ENCODE peak calls at places on chromosomes 16 and 17, in nine cellular contexts. M is breast epithelium; X is prostate gland; Z is tibial artery; H is transverse colon; N is CD8-positive, alpha-beta memory T cell; P is dorsolateral prefrontal cortex; V is OCI-LY7; L is cardiac muscle cell. O is an unnamed sample.

GRCh38 chr16:87963400-87963799 is 12.2 kb downstream of the BANP start:
- DNase-seq in P (no peak), Z (no peak), V (no peak), X (no peak), H (no peak), M (no peak), N (peak), L (no peak), O (no peak)

GRCh38 chr16:49726155-49726554 is 129.8 kb downstream of the ZNF423 start:
- DNase-seq in L (no peak), H (no peak), P (no peak), M (no peak), V (no peak), Z (no peak), N (no peak), X (no peak), O (no peak)

GRCh38 chr17:1931759-1932579 is 93.2 kb downstream of the RTN4RL1 start:
- DNase-seq in Z (no peak), V (no peak), P (no peak), M (no peak), N (no peak), L (peak), H (peak), X (peak), O (peak)

GRCh38 chr16:8611886-8612595 is 9.5 kb upstream of the METTL22 start:
- DNase-seq in X (no peak), P (no peak), H (no peak), V (no peak), N (no peak), M (no peak), Z (no peak), L (no peak), O (no peak)

GRCh38 chr16:72475688-72476087 is 303.7 kb upstream of the PMFBP1 start:
- DNase-seq in P (no peak), H (no peak), X (no peak), L (peak), N (no peak), V (no peak), M (no peak), Z (no peak), O (no peak)

GRCh38 chr17:48723555-48724239 is 712 bp downstream of the PRAC2 start:
- DNase-seq in P (no peak), L (peak), H (peak), N (no peak), Z (no peak), X (peak), M (no peak), V (no peak), O (no peak)

GRCh38 chr17:64679710-64680216 is 17.7 kb upstream of the SMURF2 start:
- DNase-seq in N (no peak), L (no peak), V (no peak), Z (peak), H (no peak), X (no peak), M (no peak), P (no peak), O (no peak)

GRCh38 chr17:55561973-55562495 is 50.8 kb upstream of the SMIM36 start:
- DNase-seq in N (no peak), X (no peak), Z (no peak), P (no peak), L (no peak), H (no peak), M (no peak), V (no peak), O (no peak)

GRCh38 chr17:72887917-72888316 is 204.6 kb downstream of the SLC39A11 start:
- DNase-seq in V (no peak), H (no peak), L (no peak), X (no peak), N (no peak), P (no peak), M (no peak), Z (no peak), O (no peak)

GRCh38 chr16:57653936-57654335 is 14.2 kb upstream of the ADGRG3 start:
- DNase-seq in N (no peak), Z (no peak), M (no peak), H (no peak), P (no peak), V (no peak), X (no peak), L (no peak), O (no peak)

GRCh38 chr17:36722121-36722902 is 120.9 kb downstream of the MRM1 start:
- DNase-seq in N (peak), X (peak), Z (no peak), L (peak), H (peak), P (peak), V (no peak), M (no peak), O (peak)

GRCh38 chr17:8872036-8872704 is 4.7 kb upstream of the PIK3R6 start:
- DNase-seq in N (no peak), V (no peak), H (no peak), P (no peak), Z (no peak), X (no peak), M (no peak), L (no peak), O (no peak)

GRCh38 chr17:13437966-13438779 is 163.6 kb downstream of the HS3ST3A1 start:
- DNase-seq in Z (no peak), N (no peak), M (no peak), L (no peak), H (peak), X (no peak), V (no peak), P (no peak), O (no peak)

GRCh38 chr17:20157078-20157360 is 147.9 kb downstream of the SPECC1 start:
- DNase-seq in H (peak), V (no peak), M (no peak), P (no peak), X (no peak), N (no peak), L (no peak), Z (no peak), O (no peak)

GRCh38 chr16:30746638-30747160 is 1.5 kb upstream of the PHKG2 start:
- DNase-seq in X (no peak), M (no peak), Z (no peak), L (no peak), H (no peak), P (no peak), N (no peak), V (no peak), O (no peak)

GRCh38 chr17:65444049-65444448 is 117.4 kb downstream of the AXIN2 start:
- DNase-seq in L (no peak), M (no peak), H (no peak), V (no peak), N (no peak), X (no peak), P (no peak), Z (no peak), O (no peak)

GRCh38 chr16:68070249-68070725 is 14.9 kb upstream of the NFATC3 start:
- DNase-seq in V (peak), X (no peak), L (no peak), H (no peak), P (no peak), M (no peak), Z (no peak), N (no peak), O (no peak)

GRCh38 chr17:7383742-7384488 is 3.0 kb downstream of the TNK1 start:
- DNase-seq in L (peak), V (peak), H (peak), N (peak), Z (no peak), P (peak), X (no peak), M (no peak), O (no peak)

GRCh38 chr16:88487124-88487432 is 34.0 kb downstream of the ZFPM1 start:
- DNase-seq in X (no peak), N (no peak), L (no peak), P (no peak), H (no peak), Z (no peak), M (no peak), V (no peak), O (no peak)

GRCh38 chr17:21689604-21690003 is 2.7 kb upstream of the KCNJ18 start:
- DNase-seq in Z (peak), L (no peak), P (peak), H (no peak), M (no peak), N (no peak), V (no peak), X (no peak), O (no peak)

GRCh38 chr16:8080817-8081216 is 509.5 kb downstream of the TMEM114 start:
- DNase-seq in V (no peak), H (no peak), Z (no peak), L (no peak), N (no peak), P (no peak), M (no peak), X (no peak), O (no peak)

GRCh38 chr16:65229191-65229662 is 107.4 kb upstream of the CDH11 start:
- DNase-seq in Z (no peak), X (no peak), L (no peak), V (no peak), N (no peak), H (no peak), M (no peak), P (no peak), O (no peak)

GRCh38 chr16:50272111-50272571 is 5.8 kb downstream of the ADCY7 start:
- DNase-seq in H (no peak), L (no peak), P (no peak), M (no peak), X (no peak), N (no peak), V (no peak), Z (no peak), O (no peak)

GRCh38 chr16:85347213-85347591 is 234.9 kb upstream of the CIBAR2 start:
- DNase-seq in L (peak), H (no peak), M (no peak), N (no peak), Z (no peak), X (peak), V (no peak), P (no peak), O (no peak)

GRCh38 chr17:45127583-45128300 is 4.6 kb downstream of the PLCD3 start:
- DNase-seq in P (no peak), L (peak), H (peak), V (no peak), N (no peak), M (peak), X (peak), Z (peak), O (peak)

GRCh38 chr16:51243836-51244483 is 92.9 kb upstream of the SALL1 start:
- DNase-seq in X (no peak), M (no peak), P (no peak), N (no peak), L (peak), Z (no peak), V (no peak), H (peak), O (peak)

GRCh38 chr16:88442811-88443576 is 10.1 kb upstream of the ZFPM1 start:
- DNase-seq in H (peak), Z (no peak), P (peak), M (peak), X (peak), V (peak), N (peak), L (peak), O (peak)

GRCh38 chr17:46916211-46916610 is 6.7 kb upstream of the GOSR2 start:
- DNase-seq in V (no peak), L (no peak), N (no peak), Z (no peak), X (no peak), H (no peak), P (no peak), M (no peak), O (no peak)

GRCh38 chr16:8816967-8817662 is 19.5 kb downstream of the PMM2 start:
- DNase-seq in X (no peak), V (no peak), N (no peak), H (no peak), P (no peak), Z (no peak), L (no peak), M (no peak), O (no peak)

GRCh38 chr16:85174871-85175723 is 62.8 kb upstream of the CIBAR2 start:
- DNase-seq in L (no peak), V (no peak), X (no peak), H (no peak), N (no peak), Z (no peak), M (no peak), P (no peak), O (no peak)

DNA sequence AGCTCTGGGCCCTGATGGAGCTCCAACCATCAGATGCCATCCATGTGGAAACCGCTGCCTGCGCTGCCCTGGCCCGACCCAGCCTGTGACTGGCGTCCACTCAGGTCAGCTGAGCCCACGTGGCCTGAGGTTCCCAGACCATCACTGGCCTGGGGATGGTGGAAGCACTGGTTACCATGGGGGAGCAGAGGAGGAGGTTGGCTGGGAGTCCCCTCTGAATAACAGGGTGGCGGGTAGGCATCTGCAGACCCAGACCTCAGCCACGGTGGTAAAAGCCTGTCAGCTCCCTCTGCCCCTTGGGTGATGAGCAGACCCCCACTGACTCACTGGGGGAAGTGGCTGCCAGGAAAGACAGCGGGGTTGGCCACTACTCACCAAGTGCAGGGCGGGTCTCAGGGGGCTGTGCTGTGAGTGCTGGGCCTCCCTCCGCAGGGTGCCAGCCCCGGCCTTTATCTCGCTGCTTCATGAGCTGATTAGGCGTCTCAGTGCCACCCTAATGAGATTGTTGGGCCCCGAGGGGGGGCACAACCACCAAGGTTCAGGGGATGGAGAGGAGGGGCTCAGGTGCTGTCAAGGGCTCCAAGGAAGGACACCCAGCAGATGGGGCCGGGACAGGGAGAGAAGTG is at the start of gene PDE6G:
- DNase-seq in Z (no peak), M (no peak), H (no peak), X (no peak), L (no peak), P (no peak), N (no peak), V (no peak), O (no peak)
- H3K27ac ChIP-seq in Z (no peak), M (no peak), H (no peak), X (no peak), L (peak), P (no peak), N (no peak), V (no peak), O (no peak)

DNA sequence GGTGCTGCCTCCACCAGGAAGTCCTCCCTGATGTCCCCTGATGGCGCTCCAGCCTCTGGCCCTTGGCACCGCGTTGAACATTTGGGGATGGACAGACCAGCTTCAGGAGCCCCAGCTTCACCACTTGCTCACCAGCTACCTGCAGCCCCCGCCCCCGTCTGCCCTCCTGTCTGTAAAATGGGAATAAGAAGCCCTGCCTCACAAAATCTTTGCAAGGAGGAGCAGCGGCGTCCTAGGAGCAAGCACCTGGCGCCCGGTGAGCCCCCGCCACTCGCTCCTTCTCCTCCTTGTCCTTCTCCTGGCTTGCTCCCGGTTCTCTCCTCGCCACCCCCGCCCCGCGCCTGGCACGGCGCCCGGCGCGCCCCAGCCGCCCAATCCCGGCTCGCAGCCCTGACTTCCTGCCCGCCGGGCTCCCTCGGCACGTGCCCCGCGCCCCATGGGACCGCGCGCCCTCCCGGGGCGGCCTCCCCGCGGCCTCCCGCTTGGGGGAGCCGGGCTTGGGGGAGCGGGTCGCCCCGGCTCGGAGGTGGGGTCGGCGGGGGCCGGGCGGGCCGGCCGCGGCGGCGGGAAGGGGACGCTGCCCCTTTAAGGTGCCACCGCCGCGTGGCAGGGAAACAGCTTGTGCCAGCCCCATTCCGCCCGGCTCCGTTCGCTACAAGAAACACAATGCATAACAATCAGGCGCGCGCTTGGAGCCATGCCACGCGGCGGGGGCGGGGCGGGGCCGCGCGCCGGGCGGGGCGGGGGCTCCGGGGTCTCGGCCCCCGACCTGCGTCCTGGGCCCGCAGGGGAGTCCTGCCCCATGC is 9.1 kb upstream of the PPP1R1B start:
- DNase-seq in X (peak), Z (peak), N (peak), P (peak), V (peak), H (peak), L (peak), M (peak), O (peak)
- H3K27ac ChIP-seq in X (peak), Z (no peak), N (no peak), P (no peak), V (peak), H (peak), L (no peak), M (peak), O (peak)

DNA sequence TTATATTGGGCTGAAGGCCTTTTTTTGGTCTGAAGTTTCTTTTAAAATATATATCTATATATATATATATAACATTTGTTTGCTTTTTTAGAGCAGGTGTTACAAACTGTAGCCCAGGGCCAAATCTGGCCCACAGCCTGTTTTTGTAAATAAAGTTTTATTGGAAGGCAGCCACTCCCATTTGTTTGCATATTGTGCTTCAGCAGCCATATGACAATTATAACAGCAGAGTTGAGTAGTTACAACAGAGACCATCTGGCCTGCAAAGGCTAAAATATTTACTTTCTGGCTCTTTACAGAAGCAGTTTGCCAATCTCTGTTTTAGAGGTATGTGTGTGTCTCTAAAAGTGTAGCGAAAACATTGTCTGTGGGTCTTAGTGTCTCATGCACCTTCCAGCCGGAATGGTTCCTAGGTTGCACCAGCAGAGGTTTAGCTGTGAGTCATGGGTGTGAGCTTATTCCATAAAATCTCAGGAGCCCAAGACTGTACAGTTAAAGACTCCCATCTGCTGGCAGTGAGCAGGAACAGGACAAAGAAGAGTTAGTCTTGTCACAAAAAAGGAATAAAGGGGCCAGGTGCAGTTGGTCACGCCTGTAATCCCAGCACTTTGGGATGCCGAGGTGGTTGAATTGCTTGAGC is 23.8 kb downstream of the LCMT1 start:
- DNase-seq in Z (no peak), H (peak), L (no peak), X (no peak), N (no peak), P (no peak), M (no peak), V (no peak), O (no peak)
- H3K27ac ChIP-seq in Z (no peak), H (no peak), L (no peak), X (no peak), N (no peak), P (no peak), M (no peak), V (no peak), O (no peak)

GRCh38 chr16:16093625-16094332 is 129.5 kb downstream of the ABCC6 start:
- DNase-seq in P (no peak), N (no peak), V (no peak), M (no peak), X (no peak), H (no peak), Z (no peak), L (no peak), O (peak)

GRCh38 chr16:16095646-16096045 is 127.6 kb downstream of the ABCC6 start:
- DNase-seq in Z (no peak), V (peak), L (no peak), X (no peak), M (no peak), H (no peak), P (no peak), N (no peak), O (no peak)

GRCh38 chr16:16099320-16099719 is 124.0 kb downstream of the ABCC6 start:
- DNase-seq in L (no peak), M (no peak), P (no peak), V (no peak), H (no peak), N (no peak), X (peak), Z (no peak), O (no peak)

GRCh38 chr16:16096858-16097213 is 126.5 kb downstream of the ABCC6 start:
- DNase-seq in V (no peak), X (no peak), Z (no peak), H (no peak), M (no peak), L (no peak), N (no peak), P (no peak), O (no peak)

DNA sequence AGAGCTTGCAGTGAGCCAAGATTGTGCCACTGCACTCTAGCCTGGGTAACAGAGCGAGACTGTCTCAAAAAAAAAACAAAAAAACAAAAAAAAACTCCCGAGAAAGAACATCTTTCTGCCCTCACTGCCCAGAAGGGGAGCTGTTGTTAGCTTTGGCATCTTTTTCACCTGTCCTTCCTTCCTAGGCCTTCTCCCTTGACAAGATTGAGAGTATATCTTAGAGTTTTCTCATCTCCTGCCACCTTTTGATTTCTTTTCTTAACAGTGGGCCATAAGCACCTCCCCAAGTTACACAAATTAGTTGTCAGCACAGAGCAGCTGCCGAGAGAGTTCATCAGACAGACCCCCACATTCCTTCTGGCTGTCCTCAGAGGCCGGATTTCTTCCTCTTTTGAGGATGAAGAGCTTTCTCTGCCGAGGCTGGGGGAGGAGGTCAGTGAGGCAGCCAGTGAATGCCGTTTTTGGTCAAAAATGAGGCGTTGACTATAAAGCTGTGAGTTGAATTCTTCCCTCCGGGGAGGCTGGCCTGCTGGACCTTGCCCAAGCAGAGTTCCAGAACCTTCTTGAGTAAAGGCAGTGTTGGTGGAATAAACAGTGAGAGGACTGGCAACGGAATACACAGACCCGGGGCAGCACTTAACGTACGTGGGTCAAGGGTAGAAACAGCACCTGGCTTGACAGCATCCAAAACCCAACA is 127.0 kb downstream of the ABCC6 start:
- DNase-seq in H (peak), P (no peak), X (peak), M (peak), L (no peak), N (no peak), Z (peak), V (peak), O (peak)
- H3K27ac ChIP-seq in H (peak), P (no peak), X (peak), M (peak), L (no peak), N (no peak), Z (peak), V (peak), O (peak)

GRCh38 chr17:17837380-17837821 is 615 bp upstream of the SREBF1 start:
- DNase-seq in N (no peak), Z (peak), L (no peak), V (peak), H (no peak), P (no peak), X (no peak), M (no peak), O (peak)
- H3K27ac ChIP-seq in N (peak), Z (peak), L (peak), V (peak), H (peak), P (peak), X (peak), M (peak), O (peak)